ENCODE peak calls at places on chromosomes 6 and 20, in five cellular contexts. P, T, A, O and D are unnamed samples.

GRCh38 chr6:9412951-9413559 is 977.7 kb upstream of the SLC35B3 start:
- DNase-seq in P (peak; percentile 41), O (no peak), T (peak; percentile 34), A (no peak), D (no peak)

GRCh38 chr20:57264151-57264792 is 2.2 kb downstream of the BMP7 start:
- DNase-seq in O (no peak), P (peak; percentile 69), T (no peak), A (no peak), D (no peak)

GRCh38 chr6:41636803-41637178 is 1.5 kb upstream of the MDFI start:
- DNase-seq in O (no peak), P (no peak), T (peak; percentile 54), A (peak; percentile 79), D (peak; percentile 51)

GRCh38 chr6:158205220-158205944 is 37.2 kb downstream of the GTF2H5 start:
- DNase-seq in A (peak; percentile 62), T (peak; percentile 8), O (peak; percentile 53), P (peak; percentile 65), D (no peak)

GRCh38 chr20:53034899-53035298 is 62.7 kb downstream of the TSHZ2 start:
- DNase-seq in T (no peak), O (no peak), P (no peak), A (no peak), D (no peak)

GRCh38 chr20:10332656-10333421 is 101.2 kb downstream of the MKKS start:
- DNase-seq in A (no peak), T (no peak), O (no peak), P (no peak), D (no peak)

GRCh38 chr20:48066851-48067250 is 281.6 kb upstream of the SULF2 start:
- DNase-seq in A (no peak), P (no peak), O (peak; percentile 43), T (no peak), D (no peak)

GRCh38 chr20:33655164-33655563 is 7.0 kb upstream of the C20orf144 start:
- DNase-seq in O (no peak), A (no peak), T (no peak), P (no peak), D (no peak)

GRCh38 chr6:144158133-144158532 is 7.8 kb downstream of the STX11 start:
- DNase-seq in A (no peak), O (no peak), T (no peak), P (no peak), D (peak; percentile 79)

GRCh38 chr6:150491131-150491795 is 108.4 kb upstream of the PLEKHG1 start:
- DNase-seq in P (no peak), A (no peak), O (no peak), T (peak; percentile 57), D (no peak)

GRCh38 chr6:43185391-43185790 is 3.4 kb downstream of the CUL9 start:
- DNase-seq in P (no peak), O (no peak), T (no peak), A (no peak), D (no peak)

GRCh38 chr6:2157441-2158127 is 87.8 kb downstream of the GMDS start:
- DNase-seq in O (no peak), A (no peak), P (peak; percentile 23), T (peak; percentile 48), D (peak; percentile 27)

GRCh38 chr20:20393207-20393606 is 25.3 kb downstream of the INSM1 start:
- DNase-seq in O (peak; percentile 42), P (no peak), A (no peak), T (no peak), D (no peak)

GRCh38 chr6:145531032-145531431 is 204.3 kb downstream of the EPM2A start:
- DNase-seq in P (no peak), O (no peak), A (peak; percentile 53), T (no peak), D (no peak)

GRCh38 chr6:170344631-170345576 is 38.3 kb downstream of the FAM120B start:
- DNase-seq in O (peak; percentile 52), T (peak; percentile 54), A (no peak), P (peak; percentile 55), D (peak; percentile 97)

GRCh38 chr20:46200582-46201570 is 82.8 kb downstream of the CD40 start:
- DNase-seq in T (no peak), P (no peak), A (no peak), O (no peak), D (no peak)

GRCh38 chr20:19692685-19693119 is 65.4 kb upstream of the RIN2 start:
- DNase-seq in P (peak; percentile 37), A (peak; percentile 90), O (peak; percentile 32), T (peak; percentile 37), D (peak; percentile 68)

GRCh38 chr20:25453035-25453810 is 45.8 kb downstream of the GINS1 start:
- DNase-seq in P (no peak), O (no peak), A (no peak), T (no peak), D (peak; percentile 5)

GRCh38 chr6:90120327-90120726 is 176.3 kb downstream of the BACH2 start:
- DNase-seq in O (no peak), P (no peak), A (no peak), T (no peak), D (no peak)

GRCh38 chr6:158057213-158057987 is 75.7 kb downstream of the SYNJ2 start:
- DNase-seq in O (no peak), P (no peak), A (no peak), T (peak; percentile 90), D (peak; percentile 92)

GRCh38 chr6:139473239-139473701 is 98.8 kb upstream of the CITED2 start:
- DNase-seq in O (no peak), T (no peak), A (no peak), P (no peak), D (no peak)

GRCh38 chr6:22025468-22026159 is 271.2 kb downstream of the PRL start:
- DNase-seq in A (peak; percentile 59), O (peak; percentile 89), T (no peak), P (no peak), D (peak; percentile 95)

GRCh38 chr6:121686611-121687023 is 251.2 kb downstream of the GJA1 start:
- DNase-seq in T (no peak), O (no peak), P (no peak), A (peak; percentile 62), D (no peak)

GRCh38 chr6:100210138-100210872 is 216.3 kb upstream of the MCHR2 start:
- DNase-seq in P (no peak), A (no peak), T (no peak), O (no peak), D (peak; percentile 44)

GRCh38 chr6:42446370-42446769 is 5.4 kb downstream of the TRERF1 start:
- DNase-seq in A (no peak), P (no peak), T (no peak), O (no peak), D (no peak)

GRCh38 chr20:61531553-61532345 is 279.7 kb downstream of the CDH4 start:
- DNase-seq in O (no peak), P (no peak), A (no peak), T (no peak), D (no peak)

GRCh38 chr20:63118303-63118670 is 97.6 kb downstream of the YTHDF1 start:
- DNase-seq in T (no peak), A (no peak), P (no peak), O (no peak), D (no peak)

GRCh38 chr20:63545814-63546213 is 1.7 kb downstream of the SRMS start:
- DNase-seq in T (no peak), O (no peak), A (no peak), P (no peak), D (no peak)

GRCh38 chr6:162029873-162030576 is 697.5 kb downstream of the PRKN start:
- DNase-seq in A (no peak), P (no peak), T (no peak), O (no peak), D (no peak)

GRCh38 chr6:19180348-19181073 is 656.7 kb upstream of the ID4 start:
- DNase-seq in P (no peak), T (no peak), O (no peak), A (no peak), D (no peak)

GRCh38 chr6:130115036-130115435 is 96.7 kb downstream of the L3MBTL3 start:
- DNase-seq in O (no peak), A (no peak), T (no peak), P (no peak), D (no peak)

GRCh38 chr6:7047071-7047470 is 60.7 kb upstream of the RREB1 start:
- DNase-seq in T (no peak), O (no peak), A (no peak), P (no peak), D (no peak)

GRCh38 chr20:54088430-54088829 is 18.0 kb upstream of the BCAS1 start:
- DNase-seq in O (no peak), P (no peak), A (no peak), T (no peak), D (no peak)

GRCh38 chr6:29968130-29968529 is 25.8 kb downstream of the HLA-A start:
- DNase-seq in A (no peak), T (peak; percentile 40), O (no peak), P (peak; percentile 35), D (peak; percentile 79)
- TF ChIP-seq MAX in A (no peak), T (peak; percentile 87), O (no peak), P (no peak), D (peak; percentile 29)

GRCh38 chr6:146914563-146915483 is 289.4 kb upstream of the STXBP5 start:
- DNase-seq in T (peak; percentile 84), O (peak; percentile 70), P (no peak), A (no peak), D (peak; percentile 98)
- TF ChIP-seq POLR2AphosphoS5 in T (no peak), O (peak; percentile 59), P (no peak), A (no peak), D (peak; percentile 76)

DNA sequence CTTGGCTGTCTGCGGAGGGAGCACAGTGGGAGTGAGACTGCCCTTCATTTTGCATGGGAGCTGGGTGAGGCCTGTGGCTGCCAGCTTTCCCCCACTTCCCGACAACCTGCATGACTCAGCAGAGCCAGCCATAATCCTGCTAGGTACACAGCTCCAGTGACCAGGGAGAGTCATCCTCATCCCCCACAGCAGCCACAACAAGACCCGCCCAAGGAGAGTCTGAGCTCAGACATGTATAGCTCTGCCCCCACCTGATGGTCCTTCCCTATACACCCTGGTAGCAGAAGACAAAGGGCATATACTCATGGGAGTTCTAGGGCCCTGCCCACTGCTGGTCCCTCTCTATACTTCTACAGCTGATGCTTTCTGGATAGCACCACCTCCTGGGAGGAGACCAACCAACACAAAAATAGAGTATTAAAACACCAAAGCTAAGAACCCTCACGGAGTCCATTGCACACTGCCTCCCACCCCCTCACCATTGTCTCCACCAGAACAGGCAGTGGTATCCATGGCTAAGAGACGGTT is 29.3 kb upstream of the TPD52L1 start:
- DNase-seq in A (no peak), O (no peak), T (peak; percentile 8), P (peak; percentile 17), D (no peak)
- TF ChIP-seq MAX in A (no peak), O (no peak), T (no peak), P (no peak), D (no peak)

GRCh38 chr20:44908987-44909871 is 631 bp upstream of the PABPC1L start:
- DNase-seq in A (no peak), T (no peak), P (no peak), O (no peak), D (no peak)
- TF ChIP-seq POLR2AphosphoS5 in A (no peak), T (no peak), P (no peak), O (no peak), D (no peak)

DNA sequence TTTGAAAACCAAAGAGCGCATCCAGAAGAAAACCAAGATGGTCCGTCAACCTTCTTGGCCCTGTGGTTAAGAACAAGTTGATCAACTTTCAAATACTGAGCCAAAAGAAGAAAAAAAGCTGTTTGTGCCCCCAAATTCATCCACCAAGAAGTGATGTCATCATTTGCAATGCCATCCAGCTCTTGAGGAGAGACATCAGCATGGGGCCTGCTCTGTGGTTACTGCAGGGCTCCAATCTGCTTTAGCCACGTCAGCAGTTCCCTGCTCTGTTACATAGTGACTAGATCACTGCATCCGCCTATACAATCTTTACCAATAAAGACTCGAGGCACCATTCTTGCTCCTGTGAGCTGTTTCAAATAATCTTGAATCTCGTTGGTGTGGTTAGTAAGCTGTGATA is 75.0 kb upstream of the BLCAP start:
- DNase-seq in O (no peak), P (no peak), A (no peak), T (no peak), D (no peak)
- TF ChIP-seq MAX in O (no peak), P (no peak), A (no peak), T (no peak), D (no peak)

GRCh38 chr20:18137412-18138265 is at the start of the genes KAT14 and PET117:
- DNase-seq in T (peak; percentile 79), O (peak; percentile 80), A (peak; percentile 97), P (peak; percentile 85), D (peak; percentile 93)
- TF ChIP-seq POLR2AphosphoS5 in T (peak; percentile 87), O (peak; percentile 48), A (peak; percentile 69), P (peak; percentile 83), D (peak; percentile 96)